ENCODE peak calls at places on chromosome 18, in seven cellular contexts. V is amniotic stem cell, W is stromal cell of bone marrow, B is NCI-H748 treated with DMSO at 0.1 percent for 48 hours, E is anterior cingulate cortex, S is K562, F is frontal cortex. U is an unnamed sample.

GRCh38 chr18:70037453-70038061 is 89.9 kb upstream of the CD226 start:
- DNase-seq in W (no peak), F (no peak), V (no peak), B (no peak), S (no peak), E (no peak), U (no peak)

GRCh38 chr18:73407506-73407905 is 539.7 kb upstream of the NETO1 start:
- DNase-seq in V (no peak), W (no peak), E (no peak), B (no peak), F (no peak), S (no peak), U (peak)

GRCh38 chr18:10213526-10213925 is 240.9 kb upstream of the APCDD1 start:
- DNase-seq in F (no peak), V (no peak), S (no peak), B (peak), W (no peak), E (no peak), U (no peak)

GRCh38 chr18:35415511-35416427 is 38.6 kb upstream of the ZNF396 start:
- DNase-seq in E (no peak), B (no peak), W (no peak), F (no peak), S (no peak), V (no peak), U (no peak)

GRCh38 chr18:58525517-58525916 is 103.4 kb downstream of the ALPK2 start:
- DNase-seq in F (no peak), B (no peak), S (no peak), W (peak), E (no peak), V (no peak), U (no peak)

GRCh38 chr18:6719098-6719913 is 10.2 kb upstream of the ARHGAP28 start:
- DNase-seq in V (no peak), E (no peak), S (no peak), W (no peak), B (no peak), F (no peak), U (no peak)

GRCh38 chr18:21255211-21255610 is 13.2 kb downstream of the GREB1L start:
- DNase-seq in S (no peak), V (no peak), E (no peak), W (no peak), B (no peak), F (no peak), U (no peak)

GRCh38 chr18:2354292-2354691 is 217.0 kb downstream of the METTL4 start:
- DNase-seq in F (no peak), V (no peak), B (no peak), W (no peak), S (no peak), E (no peak), U (no peak)

GRCh38 chr18:37019157-37019571 is 190.2 kb downstream of the KIAA1328 start:
- DNase-seq in V (no peak), S (no peak), E (no peak), W (no peak), F (no peak), B (peak), U (peak)

GRCh38 chr18:79365701-79366100 is 30.0 kb upstream of the NFATC1 start:
- DNase-seq in W (no peak), B (no peak), S (no peak), E (no peak), F (no peak), V (no peak), U (no peak)

GRCh38 chr18:28041366-28041765 is 135.6 kb downstream of the CDH2 start:
- DNase-seq in W (peak), F (no peak), E (no peak), V (peak), B (no peak), S (no peak), U (no peak)

GRCh38 chr18:10140928-10141327 is 227.1 kb downstream of the VAPA start:
- DNase-seq in E (no peak), W (no peak), B (no peak), V (no peak), F (no peak), S (no peak), U (no peak)

GRCh38 chr18:9771261-9771976 is 63.3 kb downstream of the RAB31 start:
- DNase-seq in B (peak), W (no peak), F (peak), E (peak), S (peak), V (no peak), U (no peak)

GRCh38 chr18:76134631-76135030 is 360.4 kb downstream of the ZNF516 start:
- DNase-seq in W (no peak), E (no peak), S (no peak), V (no peak), B (no peak), F (no peak), U (no peak)

GRCh38 chr18:58649966-58650816 is 21.1 kb upstream of the MALT1 start:
- DNase-seq in S (no peak), F (no peak), W (no peak), V (no peak), B (no peak), E (no peak), U (no peak)

GRCh38 chr18:63971320-63972071 is 1.6 kb downstream of the SERPINB8 start:
- DNase-seq in B (no peak), V (no peak), W (no peak), E (no peak), S (no peak), F (no peak), U (no peak)

GRCh38 chr18:61951396-61951795 is 58.6 kb upstream of the RNF152 start:
- DNase-seq in V (no peak), W (no peak), B (no peak), F (no peak), E (no peak), S (no peak), U (no peak)

GRCh38 chr18:24878289-24878688 is 417.9 kb downstream of the HRH4 start:
- DNase-seq in F (no peak), E (no peak), V (peak), W (peak), S (no peak), B (peak), U (no peak)